ENCODE peak calls at places on chromosomes 2 and 18, in four cellular contexts. V, M, X and C are unnamed samples.

GRCh38 chr18:9531791-9532410 is 56.6 kb downstream of the RALBP1 start:
- DNase-seq in V (no peak), M (no peak), X (no peak), C (no peak)

GRCh38 chr2:9484533-9484932 is 10.2 kb downstream of the IAH1 start:
- DNase-seq in V (no peak), M (no peak), X (no peak), C (no peak)

GRCh38 chr2:96110621-96111256 is 5.6 kb downstream of the ADRA2B start:
- DNase-seq in V (no peak), M (no peak), X (no peak), C (no peak)

GRCh38 chr2:189402932-189403331 is 38.3 kb upstream of the WDR75 start:
- DNase-seq in V (no peak), M (no peak), X (no peak), C (no peak)

GRCh38 chr2:10523406-10524189 is 75.5 kb upstream of the ODC1 start:
- DNase-seq in V (no peak), M (no peak), X (no peak), C (no peak)

GRCh38 chr18:5475252-5475651 is 68.5 kb downstream of the EPB41L3 start:
- DNase-seq in V (peak; percentile 18), M (no peak), X (no peak), C (peak; percentile 41)

GRCh38 chr2:102072741-102073140 is 69.8 kb upstream of the IL1R1 start:
- DNase-seq in V (no peak), M (no peak), X (no peak), C (no peak)

GRCh38 chr18:32893915-32894314 is 121.1 kb upstream of the KLHL14 start:
- DNase-seq in V (no peak), M (no peak), X (no peak), C (no peak)

GRCh38 chr18:59604877-59605276 is 92.3 kb downstream of the CCBE1 start:
- DNase-seq in V (no peak), M (no peak), X (no peak), C (no peak)

GRCh38 chr2:11446733-11447248 is 19.2 kb downstream of the E2F6 start:
- DNase-seq in V (peak; percentile 48), M (no peak), X (peak; percentile 56), C (peak; percentile 63)

GRCh38 chr18:55964171-55964570 is 376.2 kb upstream of the TCF4 start:
- DNase-seq in V (no peak), M (no peak), X (no peak), C (no peak)

GRCh38 chr2:236569593-236569973 is at the start of gene ACKR3:
- DNase-seq in V (peak; percentile 66), M (peak; percentile 75), X (no peak), C (peak; percentile 23)

GRCh38 chr2:607172-607571 is 70.0 kb downstream of the TMEM18 start:
- DNase-seq in V (no peak), M (no peak), X (no peak), C (peak; percentile 8)

GRCh38 chr2:216211141-216211540 is 102.0 kb downstream of the XRCC5 start:
- DNase-seq in V (no peak), M (no peak), X (no peak), C (no peak)

GRCh38 chr2:180728928-180729559 is 251.4 kb upstream of the UBE2E3 start:
- DNase-seq in V (no peak), M (no peak), X (no peak), C (no peak)

GRCh38 chr2:241074065-241074818 is 27.8 kb downstream of the MTERF4 start:
- DNase-seq in V (no peak), M (no peak), X (no peak), C (no peak)

GRCh38 chr2:104856086-104856972 is 2.4 kb downstream of the POU3F3 start:
- DNase-seq in V (no peak), M (no peak), X (no peak), C (no peak)

GRCh38 chr2:1775511-1776035 is 31.3 kb upstream of the PXDN start:
- DNase-seq in V (no peak), M (no peak), X (no peak), C (no peak)

GRCh38 chr2:113974727-113975126 is 84.8 kb downstream of the ACTR3 start:
- DNase-seq in V (no peak), M (no peak), X (no peak), C (no peak)

GRCh38 chr2:51263921-51264320 is 232.0 kb upstream of the NRXN1 start:
- DNase-seq in V (no peak), M (no peak), X (no peak), C (no peak)

GRCh38 chr18:49857708-49858107 is 44.4 kb upstream of the ACAA2 start:
- DNase-seq in V (no peak), M (no peak), X (no peak), C (no peak)

GRCh38 chr2:176768185-176768584 is 444.4 kb upstream of the HNRNPA3 start:
- DNase-seq in V (peak; percentile 36), M (no peak), X (no peak), C (no peak)

GRCh38 chr2:32064021-32064678 is 794 bp downstream of the SPAST start:
- DNase-seq in V (peak; percentile 17), M (no peak), X (peak; percentile 31), C (peak; percentile 26)

GRCh38 chr2:44680424-44680971 is 261.0 kb upstream of the SIX3 start:
- DNase-seq in V (no peak), M (no peak), X (no peak), C (no peak)

GRCh38 chr2:168185583-168186274 is 61.7 kb downstream of the STK39 start:
- DNase-seq in V (no peak), M (no peak), X (no peak), C (no peak)

GRCh38 chr18:54712315-54712714 is 116.0 kb upstream of the RAB27B start:
- DNase-seq in V (peak; percentile 56), M (no peak), X (no peak), C (no peak)

GRCh38 chr2:86301711-86302202 is 35.7 kb downstream of the REEP1 start:
- DNase-seq in V (no peak), M (no peak), X (no peak), C (no peak)
- H3K27ac ChIP-seq in V (peak overlapping the region; percentile 63), M (no peak overlapping the region), X (no peak overlapping the region), C (no peak overlapping the region)

GRCh38 chr2:190575263-190575662 is 40.7 kb upstream of the NEMP2 start:
- DNase-seq in V (no peak), M (no peak), X (no peak), C (no peak)
- H3K27ac ChIP-seq in V (no peak overlapping the region), M (no peak overlapping the region), X (no peak overlapping the region), C (no peak overlapping the region)

DNA sequence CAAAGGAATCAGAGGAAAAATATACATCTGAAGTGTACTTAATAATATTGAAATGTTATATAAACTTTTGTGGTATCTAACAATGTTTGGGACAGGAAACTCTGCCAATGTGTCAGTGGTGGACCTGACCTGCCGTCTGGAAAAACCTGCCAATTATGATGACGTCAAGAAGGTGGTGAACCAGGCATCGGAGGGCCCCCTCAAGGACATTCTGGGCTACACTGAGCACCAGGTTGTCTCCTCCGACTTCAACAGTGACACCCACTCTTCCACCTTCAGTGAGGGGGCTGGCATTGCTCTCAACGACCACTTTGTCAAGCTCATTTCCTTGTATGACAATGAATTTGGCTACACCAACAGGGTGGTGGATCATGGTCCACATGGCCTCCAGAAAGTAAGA is 32.6 kb downstream of the CALCRL start:
- DNase-seq in V (no peak), M (no peak), X (no peak), C (no peak)
- H3K27ac ChIP-seq in V (no peak overlapping the region), M (no peak overlapping the region), X (no peak overlapping the region), C (no peak overlapping the region)

GRCh38 chr2:192535956-192536685 is 341.4 kb upstream of the TMEFF2 start:
- DNase-seq in V (no peak), M (no peak), X (no peak), C (no peak)

GRCh38 chr2:192534076-192534475 is 339.3 kb upstream of the TMEFF2 start:
- DNase-seq in V (no peak), M (no peak), X (no peak), C (no peak)
- H3K27ac ChIP-seq in V (no peak overlapping the region), M (no peak overlapping the region), X (no peak overlapping the region), C (no peak overlapping the region)

GRCh38 chr2:160490760-160491367 is 2.7 kb downstream of the RBMS1 start:
- DNase-seq in V (no peak), M (no peak), X (no peak), C (no peak)
- H3K27ac ChIP-seq in V (peak overlapping the region; percentile 95), M (no peak overlapping the region), X (no peak overlapping the region), C (no peak overlapping the region)

DNA sequence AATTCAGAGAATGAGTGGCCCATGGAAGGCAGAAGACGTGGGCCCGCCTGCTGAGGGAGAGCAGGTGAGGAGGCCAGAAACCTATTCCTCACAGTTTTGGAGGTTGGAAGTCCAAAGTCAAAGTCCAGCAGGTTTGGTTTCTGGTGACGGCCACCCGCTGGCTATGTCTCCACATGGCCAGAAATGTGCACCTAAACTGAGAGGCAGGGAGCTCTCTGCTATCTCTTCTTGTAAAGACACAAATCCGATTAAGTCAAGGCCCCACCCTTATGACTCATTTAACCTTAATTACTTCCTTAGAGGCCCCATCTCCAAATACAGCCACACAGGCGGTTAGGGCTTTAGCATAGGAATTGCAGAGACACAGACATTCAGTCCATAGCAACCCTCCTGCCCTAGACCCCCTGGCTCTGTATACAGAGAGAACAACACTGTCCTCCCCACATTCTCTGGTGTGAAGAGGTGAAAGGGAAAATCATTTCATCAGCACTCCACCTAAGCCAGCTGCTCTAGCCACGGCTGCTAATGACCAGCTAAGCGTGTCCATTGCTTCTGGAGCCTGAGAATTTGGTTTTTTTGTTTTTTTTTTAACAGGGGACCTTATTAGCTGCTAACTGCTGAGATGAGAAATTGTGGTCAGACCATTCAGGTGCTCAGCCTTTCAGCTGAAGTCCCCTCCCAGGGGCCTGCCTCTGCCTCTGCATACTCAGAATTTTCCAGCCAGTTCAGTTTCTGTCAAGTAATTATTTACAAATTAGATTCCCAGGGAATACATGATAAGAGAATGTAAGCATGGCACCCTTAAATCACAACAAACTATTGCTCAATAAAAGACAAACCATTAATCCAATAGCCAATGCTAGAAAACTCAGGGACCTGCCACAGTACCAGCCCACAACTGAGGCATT is 368.7 kb upstream of the ID2 start:
- DNase-seq in V (peak; percentile 27), M (no peak), X (peak; percentile 59), C (no peak)
- H3K27ac ChIP-seq in V (no peak overlapping the region), M (no peak overlapping the region), X (peak overlapping the region; percentile 57), C (no peak overlapping the region)